ENCODE peak calls at places on chromosomes 11 and 22, in four cellular contexts. D, J, E and S are unnamed samples.

GRCh38 chr11:44269369-44270351 is 40.3 kb downstream of the ALX4 start:
- DNase-seq in D (no peak), J (peak), E (no peak), S (no peak)

GRCh38 chr11:16793511-16793910 is 55.1 kb downstream of the C11orf58 start:
- DNase-seq in D (no peak), J (no peak), E (no peak), S (no peak)

GRCh38 chr11:126348806-126349582 is 6.5 kb upstream of the ST3GAL4 start:
- DNase-seq in D (no peak), J (no peak), E (no peak), S (no peak)

GRCh38 chr22:24200616-24201212 is 19.4 kb downstream of the SUSD2 start:
- DNase-seq in D (no peak), J (peak), E (no peak), S (no peak)

GRCh38 chr11:94199367-94200130 is 70.9 kb downstream of the PANX1 start:
- DNase-seq in D (no peak), J (no peak), E (no peak), S (no peak)

GRCh38 chr11:15258433-15259350 is 144.0 kb downstream of the INSC start:
- DNase-seq in D (no peak), J (peak), E (no peak), S (no peak)

GRCh38 chr11:105635466-105635865 is 25.6 kb downstream of the GRIA4 start:
- DNase-seq in D (no peak), J (no peak), E (no peak), S (no peak)

GRCh38 chr11:57321388-57321995 is 3.3 kb downstream of the TNKS1BP1 start:
- DNase-seq in D (no peak), J (no peak), E (no peak), S (no peak)

GRCh38 chr22:30829901-30830550 is 135.4 kb downstream of the OSBP2 start:
- DNase-seq in D (no peak), J (peak), E (no peak), S (no peak)

GRCh38 chr22:44436656-44437492 is 61.2 kb downstream of the RTL6 start:
- DNase-seq in D (no peak), J (no peak), E (no peak), S (no peak)

GRCh38 chr11:65417221-65417701 is 5.3 kb upstream of the NEAT1 start:
- DNase-seq in D (no peak), J (no peak), E (no peak), S (no peak)

GRCh38 chr11:58893899-58894298 is 45.4 kb upstream of the GLYATL1 start:
- DNase-seq in D (no peak), J (no peak), E (no peak), S (no peak)

GRCh38 chr11:19437760-19438159 is 197.0 kb upstream of the E2F8 start:
- DNase-seq in D (no peak), J (peak), E (no peak), S (no peak)

GRCh38 chr11:34354782-34355181 is 3.0 kb downstream of the ABTB2 start:
- DNase-seq in D (no peak), J (no peak), E (no peak), S (no peak)

GRCh38 chr11:117145393-117145761 is 1.3 kb downstream of the PAFAH1B2 start:
- DNase-seq in D (no peak), J (peak), E (no peak), S (no peak)

GRCh38 chr11:10902756-10903155 is 44.9 kb upstream of the ZBED5 start:
- DNase-seq in D (no peak), J (no peak), E (no peak), S (no peak)

GRCh38 chr11:36627006-36627405 is 29.0 kb upstream of the RAG2 start:
- DNase-seq in D (no peak), J (no peak), E (no peak), S (no peak)

GRCh38 chr11:63804259-63804658 is 9.0 kb upstream of the SPINDOC start:
- DNase-seq in D (no peak), J (no peak), E (no peak), S (no peak)